ENCODE peak calls at places on chromosome 22, in four cellular contexts. B is breast epithelium, E is GM23338, V is HCT116. F is an unnamed sample.

GRCh38 chr22:22848364-22848866 is 39.2 kb upstream of the IGLL5 start:
- DNase-seq in B (peak; percentile 60), E (peak; percentile 91), V (peak; percentile 56), F (no peak)

GRCh38 chr22:30841264-30841663 is 127.3 kb downstream of the MORC2 start:
- DNase-seq in B (no peak), E (no peak), V (no peak), F (no peak)

GRCh38 chr22:50306753-50307749 is at the start of gene PLXNB2:
- DNase-seq in B (peak; percentile 78), E (peak; percentile 83), V (peak; percentile 56), F (no peak)

GRCh38 chr22:40028098-40028425 is 33.3 kb downstream of the FAM83F start:
- DNase-seq in B (no peak), E (no peak), V (no peak), F (no peak)

GRCh38 chr22:26536762-26537134 is 24.5 kb upstream of the TFIP11 start:
- DNase-seq in B (no peak), E (no peak), V (no peak), F (no peak)

GRCh38 chr22:31526275-31526674 is 29.9 kb downstream of the SFI1 start:
- DNase-seq in B (no peak), E (no peak), V (no peak), F (no peak)

GRCh38 chr22:29780781-29781676 is 13.9 kb downstream of the UQCR10 start:
- DNase-seq in B (no peak), E (no peak), V (no peak), F (no peak)

GRCh38 chr22:48249721-48250268 is 1487.3 kb downstream of the TBC1D22A start:
- DNase-seq in B (no peak), E (no peak), V (no peak), F (no peak)

GRCh38 chr22:30884211-30885000 is 84.2 kb downstream of the MORC2 start:
- DNase-seq in B (no peak), E (no peak), V (no peak), F (no peak)

GRCh38 chr22:30238661-30239420 is 7.7 kb downstream of the LIF start:
- DNase-seq in B (no peak), E (peak; percentile 52), V (no peak), F (no peak)

GRCh38 chr22:46653596-46653995 is 33.4 kb downstream of the GRAMD4 start:
- DNase-seq in B (no peak), E (no peak), V (no peak), F (no peak)

GRCh38 chr22:17580461-17581031 is 17.2 kb downstream of the SLC25A18 start:
- DNase-seq in B (no peak), E (peak; percentile 69), V (no peak), F (no peak)

GRCh38 chr22:30541979-30542810 is 4.3 kb downstream of the SEC14L6 start:
- DNase-seq in B (no peak), E (peak; percentile 82), V (no peak), F (no peak)

GRCh38 chr22:30875481-30876215 is 92.9 kb downstream of the MORC2 start:
- DNase-seq in B (peak; percentile 39), E (no peak), V (no peak), F (no peak)

GRCh38 chr22:27074016-27074415 is 416.6 kb downstream of the MIAT start:
- DNase-seq in B (no peak), E (no peak), V (no peak), F (no peak)

GRCh38 chr22:24244144-24244787 is 616 bp downstream of the GGT5 start:
- DNase-seq in B (no peak), E (no peak), V (no peak), F (no peak)
- TF ChIP-seq POLR2AphosphoS5 in B (no peak), E (no peak), V (no peak), F (no peak)

GRCh38 chr22:37552560-37553163 is 7.6 kb upstream of the CDC42EP1 start:
- DNase-seq in B (no peak), E (peak; percentile 80), V (no peak), F (no peak)
- TF ChIP-seq POLR2AphosphoS5 in B (no peak), E (no peak), V (no peak), F (peak; percentile 21)

DNA sequence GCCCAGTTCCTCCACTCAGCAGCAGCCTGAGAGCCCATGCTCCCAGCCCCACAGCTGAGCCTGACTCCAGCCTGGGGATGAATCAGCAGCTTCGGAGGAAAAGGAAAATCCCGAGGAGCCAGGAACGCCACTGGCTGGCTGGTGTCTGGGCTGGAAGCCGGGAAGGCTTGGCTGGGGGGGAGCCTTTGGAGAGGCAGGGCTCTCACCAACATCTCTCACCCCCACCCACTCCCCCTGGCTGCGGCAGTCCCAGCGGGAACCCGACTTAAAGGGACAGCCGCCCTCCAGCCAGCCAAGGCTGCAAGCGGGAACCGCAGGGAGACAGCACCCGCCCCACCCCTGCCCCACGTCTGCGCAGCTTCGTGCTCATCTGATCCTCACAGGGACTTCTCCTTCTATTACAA is 28.4 kb downstream of the KIAA0930 start:
- DNase-seq in B (peak; percentile 64), E (peak; percentile 63), V (no peak), F (no peak)
- TF ChIP-seq POLR2AphosphoS5 in B (no peak), E (no peak), V (no peak), F (peak; percentile 47)

DNA sequence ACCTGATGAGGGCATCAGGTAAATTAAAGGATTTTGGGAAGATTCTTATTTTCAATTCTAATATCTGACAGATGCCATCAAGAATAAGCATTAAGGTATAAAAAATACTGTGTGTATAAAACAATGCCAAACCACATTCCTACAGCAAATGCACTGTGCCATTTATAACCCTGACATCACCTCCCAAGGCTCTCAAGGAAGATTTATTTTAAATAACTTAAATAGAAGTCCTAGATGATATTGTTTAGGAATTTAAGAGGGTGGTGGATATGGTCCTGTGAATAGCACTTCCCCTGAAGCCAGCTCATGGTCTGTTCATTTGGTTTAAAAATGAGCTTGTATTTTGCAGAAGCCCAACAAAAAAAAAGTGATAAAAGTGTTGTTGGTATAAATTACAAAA is 32.1 kb downstream of the PPIL2 start:
- DNase-seq in B (no peak), E (no peak), V (no peak), F (no peak)
- TF ChIP-seq POLR2AphosphoS5 in B (no peak), E (no peak), V (no peak), F (no peak)

DNA sequence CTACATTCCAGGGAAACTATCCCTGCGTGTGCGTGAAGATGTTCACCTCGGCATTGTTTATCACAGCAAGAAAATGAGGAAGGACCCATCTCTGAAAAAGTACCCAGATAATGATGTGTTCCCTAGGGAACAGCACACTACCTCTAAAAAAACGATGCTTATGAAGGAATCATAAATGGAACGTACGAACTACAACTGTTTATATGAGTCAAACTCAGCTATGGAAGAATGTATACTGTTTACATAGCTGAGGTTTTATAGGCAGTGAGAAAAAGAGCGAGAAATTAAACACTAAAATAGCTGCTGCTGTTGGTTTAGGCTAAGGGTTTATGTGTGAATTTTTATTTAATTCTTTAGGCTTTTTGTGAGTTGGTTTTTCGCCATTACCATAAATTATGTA is 48.9 kb downstream of the APOL1 start:
- DNase-seq in B (no peak), E (no peak), V (no peak), F (no peak)
- TF ChIP-seq POLR2AphosphoS5 in B (no peak), E (no peak), V (no peak), F (no peak)

GRCh38 chr22:42857845-42858481 is 890 bp upstream of the ARFGAP3 start:
- DNase-seq in B (no peak), E (no peak), V (no peak), F (no peak)
- TF ChIP-seq POLR2AphosphoS5 in B (no peak), E (no peak), V (no peak), F (no peak)

F was measured in vagina.